ENCODE peak calls at places on chromosomes 13 and 19, in six cellular contexts. I, Z, E, O, J and K are unnamed samples.

GRCh38 chr13:30898721-30899188 is 7.3 kb upstream of the MEDAG start:
- DNase-seq in I (peak; percentile 6), Z (no peak), J (no peak), O (no peak), E (no peak), K (no peak)

GRCh38 chr19:30165228-30165813 is 206.9 kb upstream of the ZNF536 start:
- DNase-seq in E (no peak), I (no peak), O (no peak), J (no peak), Z (no peak), K (no peak)

GRCh38 chr19:40283414-40284250 is 1.5 kb downstream of the AKT2 start:
- DNase-seq in I (no peak), Z (no peak), E (no peak), O (no peak), J (no peak), K (no peak)

GRCh38 chr19:58577581-58578429 is 4.7 kb upstream of the MZF1 start:
- DNase-seq in E (no peak), I (peak; percentile 9), J (no peak), Z (no peak), O (no peak), K (no peak)

GRCh38 chr19:39169143-39169810 is 27.5 kb upstream of the NCCRP1 start:
- DNase-seq in J (no peak), Z (no peak), E (no peak), I (no peak), O (no peak), K (no peak)

GRCh38 chr13:87089391-87089790 is 581.8 kb upstream of the SLITRK5 start:
- DNase-seq in Z (no peak), E (no peak), I (no peak), O (no peak), J (no peak), K (no peak)

GRCh38 chr19:51166846-51167490 is 24.9 kb downstream of the SIGLEC7 start:
- DNase-seq in I (peak; percentile 25), O (no peak), E (no peak), Z (no peak), J (peak; percentile 29), K (no peak)

GRCh38 chr19:4916292-4917082 is 7.2 kb downstream of the UHRF1 start:
- DNase-seq in Z (no peak), E (no peak), I (peak; percentile 52), O (no peak), J (peak; percentile 22), K (no peak)

GRCh38 chr19:33809960-33810359 is 13.3 kb downstream of the KCTD15 start:
- DNase-seq in Z (no peak), J (no peak), O (peak; percentile 76), I (no peak), E (no peak), K (no peak)

GRCh38 chr19:41443813-41444455 is 978 bp downstream of the ERICH4 start:
- DNase-seq in O (peak; percentile 76), J (peak; percentile 3), Z (no peak), E (no peak), I (no peak), K (no peak)

GRCh38 chr19:10817291-10818038 is 18.5 kb downstream of the TMED1 start:
- DNase-seq in I (no peak), Z (no peak), E (no peak), J (peak; percentile 51), O (no peak), K (no peak)

GRCh38 chr19:46609511-46610412 is 8.6 kb downstream of the CALM3 start:
- DNase-seq in I (peak; percentile 2), J (peak; percentile 6), O (peak; percentile 75), Z (no peak), E (no peak), K (no peak)

GRCh38 chr19:10193666-10194499 is 870 bp downstream of the DNMT1 start:
- DNase-seq in E (no peak), Z (peak; percentile 14), I (peak; percentile 16), J (peak; percentile 10), O (no peak), K (peak; percentile 7)

GRCh38 chr13:88544836-88545235 is 873.7 kb downstream of the SLITRK5 start:
- DNase-seq in I (no peak), O (no peak), E (no peak), J (no peak), Z (no peak), K (no peak)

GRCh38 chr13:70098669-70099068 is 9.0 kb upstream of the ATXN8OS start:
- DNase-seq in E (no peak), O (no peak), J (no peak), Z (no peak), I (no peak), K (peak; percentile 20)

GRCh38 chr19:41844601-41845000 is at the start of gene LYPD4:
- DNase-seq in E (no peak), J (no peak), I (no peak), Z (no peak), O (no peak), K (no peak)